ENCODE peak calls at places on chromosome 1, in five cellular contexts. Q is left ventricle myocardium inferior, O is progenitor cell of endocrine pancreas, P is AG10803, B is adrenal gland. C is an unnamed sample.

GRCh38 chr1:201080135-201080534 is 32.1 kb downstream of the CACNA1S start:
- DNase-seq in Q (no peak), O (no peak), P (no peak), B (no peak), C (no peak)

GRCh38 chr1:53369034-53369750 is 41.3 kb upstream of the LRP8 start:
- DNase-seq in Q (no peak), O (no peak), P (no peak), B (peak; percentile 8), C (no peak)

GRCh38 chr1:239630767-239631166 is 244.4 kb downstream of the CHRM3 start:
- DNase-seq in Q (no peak), O (no peak), P (no peak), B (no peak), C (no peak)

GRCh38 chr1:41915786-41916571 is 2.7 kb downstream of the HIVEP3 start:
- DNase-seq in Q (no peak), O (no peak), P (no peak), B (no peak), C (no peak)

GRCh38 chr1:44012941-44013609 is 18.2 kb downstream of the SLC6A9 start:
- DNase-seq in Q (no peak), O (no peak), P (no peak), B (no peak), C (no peak)

GRCh38 chr1:113854234-113854633 is 17.3 kb downstream of the PTPN22 start:
- DNase-seq in Q (no peak), O (no peak), P (no peak), B (no peak), C (no peak)

GRCh38 chr1:12472798-12473551 is 145.0 kb downstream of the DHRS3 start:
- DNase-seq in Q (no peak), O (no peak), P (no peak), B (no peak), C (no peak)

GRCh38 chr1:20278692-20279130 is 12.0 kb upstream of the VWA5B1 start:
- DNase-seq in Q (no peak), O (no peak), P (no peak), B (no peak), C (no peak)

GRCh38 chr1:209675567-209676154 is 449 bp downstream of the G0S2 start:
- DNase-seq in Q (peak; percentile 57), O (peak; percentile 22), P (peak; percentile 21), B (no peak), C (peak; percentile 35)

GRCh38 chr1:88998716-88999115 is 6.3 kb upstream of the KYAT3 start:
- DNase-seq in Q (no peak), O (no peak), P (peak; percentile 67), B (peak; percentile 21), C (peak; percentile 38)

GRCh38 chr1:109191377-109191776 is 22.3 kb upstream of the SARS1 start:
- DNase-seq in Q (no peak), O (no peak), P (no peak), B (no peak), C (no peak)

GRCh38 chr1:90558754-90559378 is 158.2 kb downstream of the BARHL2 start:
- DNase-seq in Q (no peak), O (no peak), P (no peak), B (no peak), C (no peak)

GRCh38 chr1:155970531-155971167 is 7.7 kb downstream of the ARHGEF2 start:
- DNase-seq in Q (peak; percentile 66), O (no peak), P (peak; percentile 73), B (peak; percentile 72), C (no peak)

GRCh38 chr1:39409055-39409816 is 82.2 kb upstream of the BMP8A start:
- DNase-seq in Q (peak; percentile 57), O (no peak), P (peak; percentile 87), B (no peak), C (peak; percentile 71)

GRCh38 chr1:181640959-181641358 is 157.6 kb downstream of the CACNA1E start:
- DNase-seq in Q (no peak), O (no peak), P (no peak), B (no peak), C (no peak)

GRCh38 chr1:58986996-58987767 is 203.3 kb upstream of the JUN start:
- DNase-seq in Q (no peak), O (no peak), P (no peak), B (no peak), C (no peak)

GRCh38 chr1:59678809-59679228 is 135.9 kb upstream of the HOOK1 start:
- DNase-seq in Q (no peak), O (no peak), P (peak; percentile 98), B (no peak), C (no peak)

GRCh38 chr1:2322593-2323295 is 68.6 kb downstream of the MORN1 start:
- DNase-seq in Q (no peak), O (no peak), P (peak; percentile 74), B (no peak), C (no peak)

GRCh38 chr1:172609528-172609927 is 49.4 kb upstream of the FASLG start:
- DNase-seq in Q (no peak), O (no peak), P (peak; percentile 17), B (no peak), C (no peak)
- TF ChIP-seq CTCF in Q (peak; percentile 57), O (peak; percentile 40), P (peak; percentile 49), B (peak; percentile 11), C (peak; percentile 17)

GRCh38 chr1:235866207-235866912 is at the start of gene LYST:
- DNase-seq in Q (peak; percentile 40), O (no peak), P (peak; percentile 55), B (peak; percentile 62), C (peak; percentile 43)
- TF ChIP-seq CTCF in Q (peak; percentile 39), O (no peak), P (peak; percentile 62), B (peak; percentile 59), C (no peak)

GRCh38 chr1:23661887-23662286 is 29.7 kb upstream of the RPL11 start:
- DNase-seq in Q (no peak), O (no peak), P (no peak), B (no peak), C (no peak)

GRCh38 chr1:23667411-23667810 is 24.2 kb upstream of the RPL11 start:
- DNase-seq in Q (no peak), O (no peak), P (no peak), B (no peak), C (no peak)

GRCh38 chr1:23670709-23671108 is 20.9 kb upstream of the RPL11 start:
- DNase-seq in Q (no peak), O (no peak), P (no peak), B (no peak), C (no peak)

GRCh38 chr1:23660671-23661070 is 30.9 kb upstream of the RPL11 start:
- DNase-seq in Q (no peak), O (no peak), P (no peak), B (no peak), C (no peak)

DNA sequence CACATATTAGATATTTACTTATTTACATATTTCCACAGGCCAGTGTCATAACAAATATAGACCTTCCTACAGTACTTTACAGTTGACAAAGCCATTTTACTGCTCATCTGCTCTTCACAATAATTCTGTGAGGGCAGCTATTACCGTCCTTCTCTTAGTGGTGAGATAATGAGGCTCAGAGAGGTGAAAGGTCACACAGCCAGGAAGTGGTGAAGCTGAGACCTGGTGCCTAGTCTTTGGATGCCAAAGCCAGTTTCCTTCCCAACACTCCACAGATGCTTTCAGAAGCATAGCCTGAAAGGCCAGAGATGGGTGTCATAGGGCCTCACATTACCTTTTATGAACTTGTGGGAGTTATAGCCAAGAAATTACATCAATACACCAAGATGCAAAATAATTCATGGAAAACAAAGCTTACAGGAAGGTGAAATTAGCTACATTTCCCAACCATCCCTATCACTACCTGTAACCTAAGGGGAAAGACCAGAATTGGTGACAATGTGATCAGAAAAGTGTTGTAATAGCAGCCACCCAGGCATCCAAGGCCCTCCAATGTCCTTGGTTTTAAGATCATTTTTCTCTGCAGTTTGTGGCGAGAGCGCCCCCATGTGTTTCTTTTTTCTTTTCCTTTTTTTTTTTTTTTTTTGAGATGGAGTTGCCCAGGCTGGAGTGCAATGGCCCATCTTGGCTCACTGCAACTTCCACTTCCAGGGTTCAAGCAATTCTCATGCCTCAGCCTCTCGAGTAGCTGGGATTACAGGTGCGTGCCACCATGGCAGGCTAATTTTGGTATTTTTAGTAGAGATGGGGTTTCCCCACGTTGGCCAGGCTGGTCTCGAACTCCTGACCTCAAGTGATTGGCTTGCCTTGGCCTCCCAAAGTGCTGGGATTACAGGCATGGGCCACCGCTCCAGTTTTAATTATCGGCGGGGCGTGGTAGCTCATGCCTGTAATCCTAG is 26.5 kb upstream of the RPL11 start:
- DNase-seq in Q (no peak), O (no peak), P (peak; percentile 32), B (no peak), C (peak; percentile 17)
- TF ChIP-seq CTCF in Q (peak; percentile 35), O (peak; percentile 58), P (peak; percentile 45), B (peak; percentile 43), C (peak; percentile 77)

GRCh38 chr1:226565476-226565875 is 16.9 kb downstream of the STUM start:
- DNase-seq in Q (no peak), O (no peak), P (no peak), B (no peak), C (no peak)

GRCh38 chr1:226569879-226570547 is 21.4 kb downstream of the STUM start:
- DNase-seq in Q (no peak), O (peak; percentile 36), P (no peak), B (no peak), C (peak; percentile 61)

GRCh38 chr1:226566234-226566633 is 17.7 kb downstream of the STUM start:
- DNase-seq in Q (no peak), O (no peak), P (no peak), B (no peak), C (no peak)

GRCh38 chr1:226568975-226569741 is 20.6 kb downstream of the STUM start:
- DNase-seq in Q (no peak), O (no peak), P (no peak), B (no peak), C (no peak)

GRCh38 chr1:226568077-226568831 is 19.7 kb downstream of the STUM start:
- DNase-seq in Q (no peak), O (no peak), P (peak; percentile 75), B (no peak), C (peak; percentile 26)
- TF ChIP-seq CTCF in Q (peak; percentile 57), O (peak; percentile 47), P (peak; percentile 21), B (no peak), C (no peak)

GRCh38 chr1:179953974-179954493 is 576 bp upstream of the CEP350 start:
- DNase-seq in Q (no peak), O (no peak), P (peak; percentile 63), B (no peak), C (peak; percentile 22)
- TF ChIP-seq CTCF in Q (peak; percentile 39), O (peak; percentile 30), P (peak; percentile 39), B (peak; percentile 58), C (no peak)

GRCh38 chr1:186872356-186872755 is 43.6 kb downstream of the PLA2G4A start:
- DNase-seq in Q (no peak), O (no peak), P (no peak), B (no peak), C (no peak)
- TF ChIP-seq CTCF in Q (no peak), O (no peak), P (no peak), B (no peak), C (no peak)

DNA sequence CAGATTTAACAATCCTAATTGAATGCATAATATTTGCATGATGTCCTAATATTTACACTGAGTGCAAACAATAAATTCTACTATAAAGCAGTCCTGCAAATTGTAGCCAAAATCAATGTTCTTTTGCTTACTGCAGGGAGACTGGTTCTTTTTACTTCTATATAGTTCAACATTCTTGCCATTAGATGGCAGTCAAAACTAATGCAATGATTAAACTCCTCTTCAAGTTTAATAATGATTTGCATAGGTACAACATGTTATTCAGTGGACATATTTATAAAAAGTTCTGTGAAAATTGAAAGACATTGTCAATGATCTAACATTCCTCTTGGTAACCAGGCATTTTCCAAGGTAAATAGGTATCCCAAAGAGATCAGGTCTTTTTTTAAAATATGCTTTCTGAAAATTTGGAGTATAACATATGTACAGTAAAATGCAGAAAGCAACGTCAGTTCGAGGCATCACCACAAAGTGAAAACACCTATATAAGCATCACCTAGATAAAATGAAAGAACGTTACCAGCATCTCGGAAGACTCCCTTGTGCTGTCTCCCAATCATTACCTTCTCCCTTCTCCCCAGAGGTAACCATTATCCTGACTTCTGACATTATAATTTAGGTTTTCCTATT is 9.8 kb upstream of the FNBP1L start:
- DNase-seq in Q (no peak), O (no peak), P (peak; percentile 63), B (no peak), C (no peak)
- TF ChIP-seq CTCF in Q (peak; percentile 81), O (peak; percentile 77), P (peak; percentile 66), B (peak; percentile 84), C (peak; percentile 60)

C was measured in endothelial cell.